ENCODE peak calls at places on chromosomes 16 and 17, in five cellular contexts. F is WERI-Rb-1, U is cardiac fibroblast, Z is prostate gland, S is HepG2. V is an unnamed sample.

GRCh38 chr17:48809182-48809581 is 7.8 kb downstream of the TTLL6 start:
- DNase-seq in Z (no peak), F (no peak), U (no peak), S (no peak), V (no peak)

GRCh38 chr17:73011016-73011486 is 81.4 kb downstream of the SLC39A11 start:
- DNase-seq in S (no peak), U (no peak), Z (no peak), F (no peak), V (no peak)

GRCh38 chr16:11955713-11956123 is 9.3 kb upstream of the TNFRSF17 start:
- DNase-seq in F (no peak), U (peak; percentile 77), Z (no peak), S (no peak), V (peak; percentile 92)

GRCh38 chr16:11634307-11634706 is 33.9 kb upstream of the SNN start:
- DNase-seq in S (no peak), Z (no peak), F (no peak), U (no peak), V (no peak)

GRCh38 chr16:75152635-75153034 is 4.3 kb downstream of the ZFP1 start:
- DNase-seq in Z (no peak), F (no peak), S (no peak), U (no peak), V (no peak)

GRCh38 chr16:11418506-11418905 is 73.2 kb downstream of the RMI2 start:
- DNase-seq in S (no peak), U (no peak), Z (no peak), F (no peak), V (no peak)

GRCh38 chr17:45307290-45308015 is 9.4 kb downstream of the MAP3K14 start:
- DNase-seq in F (no peak), Z (peak; percentile 37), S (no peak), U (peak; percentile 93), V (peak; percentile 80)

GRCh38 chr16:28504707-28505404 is 1.8 kb downstream of the IL27 start:
- DNase-seq in F (no peak), U (no peak), Z (no peak), S (no peak), V (peak; percentile 37)

GRCh38 chr17:60573139-60573975 is 26.6 kb upstream of the PPM1D start:
- DNase-seq in S (peak; percentile 33), Z (no peak), F (no peak), U (peak; percentile 90), V (no peak)

GRCh38 chr17:21211825-21212479 is 2.0 kb downstream of the TMEM11 start:
- DNase-seq in S (no peak), Z (no peak), F (peak; percentile 27), U (no peak), V (peak; percentile 62)

GRCh38 chr16:86528061-86528929 is 18.0 kb downstream of the FOXF1 start:
- DNase-seq in U (no peak), F (no peak), Z (no peak), S (no peak), V (no peak)

GRCh38 chr16:31472559-31473203 is 729 bp downstream of the TGFB1I1 start:
- DNase-seq in F (peak; percentile 58), Z (no peak), S (peak; percentile 58), U (peak; percentile 96), V (peak; percentile 92)

GRCh38 chr16:57470683-57471082 is 8.2 kb downstream of the POLR2C start:
- DNase-seq in U (peak; percentile 81), F (no peak), Z (no peak), S (no peak), V (no peak)

GRCh38 chr16:71746442-71747046 is 22.0 kb upstream of the PHLPP2 start:
- DNase-seq in F (no peak), S (peak; percentile 51), Z (no peak), U (peak; percentile 67), V (peak; percentile 49)

GRCh38 chr17:7786866-7787265 is 47.2 kb upstream of the KDM6B start:
- DNase-seq in S (no peak), U (no peak), Z (no peak), F (no peak), V (no peak)

GRCh38 chr17:68288804-68289203 is 2.1 kb downstream of the SLC16A6 start:
- DNase-seq in Z (no peak), F (peak; percentile 83), U (no peak), S (no peak), V (no peak)

GRCh38 chr16:69396187-69397061 is 10.6 kb upstream of the TERF2 start:
- DNase-seq in S (peak; percentile 99), U (peak; percentile 97), F (peak; percentile 76), Z (peak; percentile 82), V (peak; percentile 92)

GRCh38 chr16:51407921-51408320 is 256.9 kb upstream of the SALL1 start:
- DNase-seq in F (no peak), U (no peak), S (no peak), Z (no peak), V (no peak)

GRCh38 chr17:4881761-4882555 is 17.4 kb upstream of the C17orf107 start:
- DNase-seq in S (peak; percentile 41), Z (peak; percentile 74), U (peak; percentile 46), F (peak; percentile 71), V (peak; percentile 76)

GRCh38 chr17:8016632-8017424 is 14.4 kb downstream of the GUCY2D start:
- DNase-seq in Z (peak; percentile 63), U (peak; percentile 57), F (peak; percentile 81), S (no peak), V (peak; percentile 70)

GRCh38 chr16:87206646-87207451 is 110.3 kb downstream of the C16orf95 start:
- DNase-seq in U (peak; percentile 56), Z (no peak), S (no peak), F (no peak), V (peak; percentile 91)

GRCh38 chr16:21101631-21102420 is 48.8 kb downstream of the DNAH3 start:
- DNase-seq in S (peak; percentile 43), U (peak; percentile 46), F (peak; percentile 91), Z (no peak), V (peak; percentile 40)

GRCh38 chr17:77527394-77527793 is 386.6 kb downstream of the SEC14L1 start:
- DNase-seq in U (no peak), S (no peak), F (peak; percentile 48), Z (no peak), V (no peak)

GRCh38 chr16:77585852-77586251 is 136.5 kb upstream of the NUDT7 start:
- DNase-seq in Z (no peak), F (no peak), S (no peak), U (peak; percentile 11), V (peak; percentile 64)

GRCh38 chr16:81263470-81264200 is 25.1 kb downstream of the BCO1 start:
- DNase-seq in S (no peak), Z (no peak), U (peak; percentile 70), F (no peak), V (peak; percentile 46)

GRCh38 chr17:62705781-62706597 is 78.5 kb downstream of the MRC2 start:
- DNase-seq in S (no peak), F (no peak), U (peak; percentile 41), Z (no peak), V (no peak)

GRCh38 chr16:19153876-19154275 is 14.2 kb upstream of the SYT17 start:
- DNase-seq in U (no peak), F (no peak), S (no peak), Z (no peak), V (no peak)

GRCh38 chr17:7988750-7989178 is 13.7 kb upstream of the GUCY2D start:
- DNase-seq in S (peak; percentile 76), U (peak; percentile 90), Z (peak; percentile 83), F (peak; percentile 51), V (peak; percentile 86)

DNA sequence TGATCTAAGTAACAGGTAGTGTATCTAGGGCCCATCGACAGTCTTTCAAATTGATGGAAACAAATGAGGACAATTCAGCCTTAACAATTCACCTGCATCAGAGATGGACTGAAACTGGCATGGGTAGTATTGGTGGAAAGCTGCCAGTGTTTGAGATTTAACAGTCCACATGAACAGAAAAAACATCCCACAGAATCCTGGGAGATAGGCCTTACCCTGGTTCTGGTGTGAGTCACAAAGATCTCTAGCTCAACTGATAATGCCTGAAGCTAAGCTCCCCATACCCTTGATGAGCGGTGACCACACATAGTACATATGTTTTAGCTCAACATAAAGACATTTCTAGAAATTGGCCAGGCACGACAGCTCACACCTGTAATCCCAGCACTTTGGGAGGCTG is 21.9 kb downstream of the CRK start:
- DNase-seq in U (peak; percentile 30), S (no peak), Z (peak; percentile 35), F (no peak), V (no peak)
- TF ChIP-seq CTCF in U (no peak), S (no peak), Z (no peak), F (no peak), V (no peak)

GRCh38 chr17:80892019-80892855 is 99.4 kb upstream of the CHMP6 start:
- DNase-seq in F (no peak), Z (peak; percentile 31), U (peak; percentile 98), S (no peak), V (peak; percentile 99)
- H3K4me3 ChIP-seq in F (no peak overlapping the region), Z (no peak overlapping the region), U (no peak overlapping the region), S (no peak overlapping the region), V (no peak overlapping the region)

DNA sequence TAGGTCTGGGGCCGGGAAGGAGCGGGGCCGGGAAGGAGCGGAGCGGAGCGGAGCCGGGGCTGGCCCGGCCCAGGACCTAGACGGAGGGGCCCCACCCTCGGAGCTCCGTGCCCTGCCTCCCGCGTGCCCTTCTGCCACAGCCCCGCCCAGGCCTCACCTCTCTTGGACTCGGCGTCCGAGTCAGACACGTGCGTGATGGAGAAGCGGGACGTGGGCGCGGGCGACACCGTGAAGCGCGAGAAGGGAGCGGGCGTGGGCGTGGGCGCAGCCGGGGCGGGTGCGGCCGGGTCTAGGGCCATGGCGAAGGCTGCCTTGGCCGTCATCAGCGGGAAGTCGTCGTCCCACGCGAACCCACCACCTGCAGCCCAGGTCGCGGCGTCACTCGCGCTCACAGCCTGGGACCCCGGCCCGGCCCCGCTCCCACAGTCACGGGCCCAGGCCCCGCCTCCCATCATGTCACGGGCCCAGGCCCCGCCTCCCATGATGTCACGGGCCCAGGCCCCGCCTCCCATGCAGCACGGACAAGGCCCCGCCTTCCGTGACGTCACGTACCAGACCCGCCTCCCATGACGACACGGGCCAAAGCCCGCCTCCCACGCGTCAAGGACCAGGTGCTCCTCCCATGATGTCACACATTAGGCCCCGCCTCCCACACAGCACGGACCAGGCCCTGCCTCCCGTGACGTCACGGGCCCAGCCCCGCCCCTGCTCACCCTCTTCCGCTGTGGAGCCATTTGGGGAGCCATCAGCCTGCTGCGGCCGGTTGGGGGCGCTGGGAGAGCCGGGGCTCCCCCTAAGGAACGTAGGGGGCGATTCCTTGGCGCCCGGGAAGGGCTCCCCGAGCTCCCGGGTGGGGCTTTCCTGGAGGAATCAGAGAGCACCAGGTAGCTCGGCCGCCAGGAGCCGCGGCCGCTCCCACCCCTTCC is 45.8 kb upstream of the PVALEF start:
- DNase-seq in U (peak; percentile 95), F (peak; percentile 98), Z (peak; percentile 84), S (no peak), V (peak; percentile 98)
- TF ChIP-seq CTCF in U (peak; percentile 4), F (no peak), Z (no peak), S (no peak), V (no peak)

GRCh38 chr16:73483076-73483791 is 435.3 kb upstream of the ZFHX3 start:
- DNase-seq in S (no peak), F (no peak), U (no peak), Z (no peak), V (no peak)

GRCh38 chr16:73480381-73480780 is 432.5 kb upstream of the ZFHX3 start:
- DNase-seq in S (no peak), F (no peak), U (no peak), Z (no peak), V (no peak)

GRCh38 chr16:73483934-73484712 is 436.2 kb upstream of the ZFHX3 start:
- DNase-seq in F (no peak), U (no peak), Z (no peak), S (no peak), V (no peak)
- H3K4me3 ChIP-seq in F (no peak overlapping the region), U (no peak overlapping the region), Z (no peak overlapping the region), S (no peak overlapping the region), V (no peak overlapping the region)

GRCh38 chr16:6019490-6019991 is 921.9 kb upstream of the EEF2KMT start:
- DNase-seq in U (no peak), Z (no peak), F (peak; percentile 23), S (no peak), V (no peak)
- TF ChIP-seq CTCF in U (no peak), Z (no peak), F (no peak), S (no peak), V (no peak)